ENCODE peak calls at places on chromosomes 13 and 19, in seven cellular contexts. One of them, this sample, is unnamed.

GRCh38 chr13:80100636-80101035 is 240.3 kb downstream of the SPRY2 start:
- DNase-seq in transverse colon: no peak
- DNase-seq in SK-N-SH: no peak
- DNase-seq in sigmoid colon: no peak
- DNase-seq in Panc1: no peak
- DNase-seq in GM23338: no peak
- DNase-seq in upper lobe of left lung: no peak
- DNase-seq in this sample: no peak

GRCh38 chr13:32048816-32049215 is 17.2 kb downstream of the FRY start:
- DNase-seq in transverse colon: no peak
- DNase-seq in SK-N-SH: peak; percentile 21
- DNase-seq in sigmoid colon: no peak
- DNase-seq in Panc1: no peak
- DNase-seq in GM23338: no peak
- DNase-seq in upper lobe of left lung: no peak
- DNase-seq in this sample: no peak

GRCh38 chr13:22944378-22944777 is 236.4 kb upstream of the SGCG start:
- DNase-seq in transverse colon: no peak
- DNase-seq in SK-N-SH: no peak
- DNase-seq in sigmoid colon: no peak
- DNase-seq in Panc1: no peak
- DNase-seq in GM23338: peak; percentile 22
- DNase-seq in upper lobe of left lung: no peak
- DNase-seq in this sample: no peak

GRCh38 chr19:3330047-3330446 is 36.3 kb upstream of the NFIC start:
- DNase-seq in transverse colon: no peak
- DNase-seq in SK-N-SH: no peak
- DNase-seq in sigmoid colon: no peak
- DNase-seq in Panc1: no peak
- DNase-seq in GM23338: no peak
- DNase-seq in upper lobe of left lung: no peak
- DNase-seq in this sample: no peak

GRCh38 chr13:22127277-22128143 is 456.6 kb downstream of the FGF9 start:
- DNase-seq in transverse colon: no peak
- DNase-seq in SK-N-SH: no peak
- DNase-seq in sigmoid colon: no peak
- DNase-seq in Panc1: no peak
- DNase-seq in GM23338: no peak
- DNase-seq in upper lobe of left lung: no peak
- DNase-seq in this sample: no peak

GRCh38 chr19:40630571-40631160 is 29.5 kb downstream of the LTBP4 start:
- DNase-seq in transverse colon: no peak
- DNase-seq in SK-N-SH: peak; percentile 16
- DNase-seq in sigmoid colon: no peak
- DNase-seq in Panc1: no peak
- DNase-seq in GM23338: no peak
- DNase-seq in upper lobe of left lung: no peak
- DNase-seq in this sample: no peak

GRCh38 chr13:44648392-44649117 is 72.4 kb upstream of the TSC22D1 start:
- DNase-seq in transverse colon: no peak
- DNase-seq in SK-N-SH: peak; percentile 29
- DNase-seq in sigmoid colon: no peak
- DNase-seq in Panc1: no peak
- DNase-seq in GM23338: peak; percentile 43
- DNase-seq in upper lobe of left lung: no peak
- DNase-seq in this sample: no peak

GRCh38 chr19:32416749-32417469 is 11.3 kb downstream of the DPY19L3 start:
- DNase-seq in transverse colon: no peak
- DNase-seq in SK-N-SH: no peak
- DNase-seq in sigmoid colon: no peak
- DNase-seq in Panc1: no peak
- DNase-seq in GM23338: no peak
- DNase-seq in upper lobe of left lung: no peak
- DNase-seq in this sample: no peak

GRCh38 chr13:98959299-98959698 is 18.6 kb downstream of the DOCK9 start:
- DNase-seq in transverse colon: peak; percentile 37
- DNase-seq in SK-N-SH: no peak
- DNase-seq in sigmoid colon: no peak
- DNase-seq in Panc1: no peak
- DNase-seq in GM23338: no peak
- DNase-seq in upper lobe of left lung: no peak
- DNase-seq in this sample: no peak

GRCh38 chr19:30317403-30317802 is 54.8 kb upstream of the ZNF536 start:
- DNase-seq in transverse colon: no peak
- DNase-seq in SK-N-SH: no peak
- DNase-seq in sigmoid colon: no peak
- DNase-seq in Panc1: no peak
- DNase-seq in GM23338: no peak
- DNase-seq in upper lobe of left lung: no peak
- DNase-seq in this sample: no peak

GRCh38 chr19:33906578-33907335 is 110.1 kb downstream of the KCTD15 start:
- DNase-seq in transverse colon: no peak
- DNase-seq in SK-N-SH: no peak
- DNase-seq in sigmoid colon: no peak
- DNase-seq in Panc1: no peak
- DNase-seq in GM23338: peak; percentile 74
- DNase-seq in upper lobe of left lung: no peak
- DNase-seq in this sample: peak; percentile 28

GRCh38 chr19:18833849-18834643 is 2.3 kb downstream of the UPF1 start:
- DNase-seq in transverse colon: peak; percentile 50
- DNase-seq in SK-N-SH: no peak
- DNase-seq in sigmoid colon: no peak
- DNase-seq in Panc1: no peak
- DNase-seq in GM23338: peak; percentile 52
- DNase-seq in upper lobe of left lung: peak; percentile 46
- DNase-seq in this sample: no peak

GRCh38 chr13:105048685-105049084 is 1486.8 kb downstream of the EFNB2 start:
- DNase-seq in transverse colon: no peak
- DNase-seq in SK-N-SH: no peak
- DNase-seq in sigmoid colon: no peak
- DNase-seq in Panc1: no peak
- DNase-seq in GM23338: no peak
- DNase-seq in upper lobe of left lung: no peak
- DNase-seq in this sample: no peak

GRCh38 chr19:49125025-49125731 is 5.8 kb downstream of the PPFIA3 start:
- DNase-seq in transverse colon: peak; percentile 86
- DNase-seq in SK-N-SH: no peak
- DNase-seq in sigmoid colon: no peak
- DNase-seq in Panc1: no peak
- DNase-seq in GM23338: peak; percentile 85
- DNase-seq in upper lobe of left lung: no peak
- DNase-seq in this sample: no peak

GRCh38 chr13:48828962-48829405 is 146.7 kb upstream of the FNDC3A start:
- DNase-seq in transverse colon: no peak
- DNase-seq in SK-N-SH: peak; percentile 6
- DNase-seq in sigmoid colon: no peak
- DNase-seq in Panc1: no peak
- DNase-seq in GM23338: peak; percentile 41
- DNase-seq in upper lobe of left lung: no peak
- DNase-seq in this sample: no peak

GRCh38 chr13:43072394-43072793 is 49.0 kb downstream of the DNAJC15 start:
- DNase-seq in transverse colon: no peak
- DNase-seq in SK-N-SH: no peak
- DNase-seq in sigmoid colon: peak; percentile 73
- DNase-seq in Panc1: no peak
- DNase-seq in GM23338: peak; percentile 32
- DNase-seq in upper lobe of left lung: peak; percentile 60
- DNase-seq in this sample: no peak

GRCh38 chr19:30780032-30780431 is 407.8 kb downstream of the ZNF536 start:
- DNase-seq in transverse colon: no peak
- DNase-seq in SK-N-SH: no peak
- DNase-seq in sigmoid colon: no peak
- DNase-seq in Panc1: no peak
- DNase-seq in GM23338: no peak
- DNase-seq in upper lobe of left lung: no peak
- DNase-seq in this sample: peak; percentile 9

GRCh38 chr13:98445340-98446233 is 131.3 kb downstream of the STK24 start:
- DNase-seq in transverse colon: peak; percentile 80
- DNase-seq in SK-N-SH: peak; percentile 92
- DNase-seq in sigmoid colon: peak; percentile 89
- DNase-seq in Panc1: no peak
- DNase-seq in GM23338: peak; percentile 91
- DNase-seq in upper lobe of left lung: peak; percentile 74
- DNase-seq in this sample: peak; percentile 66

GRCh38 chr13:70162141-70162540 is 53.9 kb upstream of the KLHL1 start:
- DNase-seq in transverse colon: no peak
- DNase-seq in SK-N-SH: no peak
- DNase-seq in sigmoid colon: no peak
- DNase-seq in Panc1: no peak
- DNase-seq in GM23338: peak; percentile 36
- DNase-seq in upper lobe of left lung: no peak
- DNase-seq in this sample: no peak

GRCh38 chr19:39474139-39474620 is 6.5 kb upstream of the TIMM50 start:
- DNase-seq in transverse colon: peak; percentile 50
- DNase-seq in SK-N-SH: peak; percentile 91
- DNase-seq in sigmoid colon: peak; percentile 79
- DNase-seq in Panc1: no peak
- DNase-seq in GM23338: peak; percentile 87
- DNase-seq in upper lobe of left lung: peak; percentile 42
- DNase-seq in this sample: no peak

DNA sequence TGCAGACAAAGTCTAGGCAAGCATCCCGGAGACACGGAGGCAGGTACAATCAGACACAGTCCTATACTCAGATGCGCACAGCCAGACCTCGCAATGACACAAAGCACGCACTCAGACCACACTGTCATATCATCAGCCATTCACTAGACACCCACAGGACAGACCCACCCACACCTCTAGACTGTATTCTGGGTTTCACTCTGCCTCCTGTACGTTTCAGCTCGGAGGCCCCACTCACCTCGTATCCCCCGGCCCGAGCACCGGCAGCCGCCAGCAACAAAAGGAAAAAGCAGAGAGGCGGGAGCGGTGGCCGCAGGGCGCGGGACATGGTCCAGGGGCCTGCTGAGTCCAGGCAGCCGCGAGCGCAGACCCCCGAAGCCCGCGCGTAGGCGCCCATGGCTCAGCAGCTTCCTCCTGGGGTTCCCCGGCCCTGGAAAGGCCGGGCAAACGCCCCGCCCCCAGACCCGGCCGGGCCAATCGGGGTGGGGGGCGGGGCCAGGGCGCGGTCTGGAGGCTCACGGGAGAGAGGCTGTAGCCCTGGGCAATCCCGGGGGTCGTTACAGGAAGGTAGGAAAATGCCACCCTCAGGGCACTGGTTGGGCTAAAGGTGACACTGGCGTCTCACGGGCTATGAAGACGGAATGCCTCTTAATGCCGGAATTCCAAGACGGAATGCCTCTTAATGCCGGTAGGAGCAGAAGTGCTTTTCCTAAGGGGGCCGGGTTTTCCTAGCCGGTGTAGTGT is at the start of the genes MAN2B1 and WDR83:
- DNase-seq in transverse colon: peak; percentile 83
- DNase-seq in SK-N-SH: peak; percentile 98
- DNase-seq in sigmoid colon: peak; percentile 83
- DNase-seq in Panc1: no peak
- DNase-seq in GM23338: peak; percentile 94
- DNase-seq in upper lobe of left lung: peak; percentile 82
- DNase-seq in this sample: peak; percentile 68
- TF ChIP-seq POLR2AphosphoS5 in transverse colon: no peak
- TF ChIP-seq POLR2AphosphoS5 in SK-N-SH: peak; percentile 61
- TF ChIP-seq POLR2AphosphoS5 in sigmoid colon: peak; percentile 31
- TF ChIP-seq POLR2AphosphoS5 in Panc1: no peak
- TF ChIP-seq POLR2AphosphoS5 in GM23338: peak; percentile 89
- TF ChIP-seq POLR2AphosphoS5 in upper lobe of left lung: peak; percentile 30
- TF ChIP-seq POLR2AphosphoS5 in this sample: no peak

DNA sequence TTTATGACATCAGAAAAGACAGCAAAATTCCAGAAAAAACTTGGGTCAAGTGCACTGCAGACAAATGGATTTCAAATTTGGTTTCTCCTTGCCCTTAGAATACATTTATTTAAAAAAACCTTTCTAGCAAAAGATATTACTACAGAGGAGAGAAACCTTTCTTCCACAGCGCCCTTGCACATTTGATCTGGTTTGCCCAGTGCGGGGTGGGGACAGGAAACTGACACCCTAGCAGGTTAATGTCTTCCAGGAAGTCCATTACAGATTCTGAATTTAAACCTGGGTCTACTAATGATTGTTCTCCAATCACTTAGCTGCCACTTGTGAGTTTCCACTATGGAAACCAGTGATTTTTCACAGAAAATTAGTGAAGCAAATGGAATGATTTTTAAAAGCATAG is 53.8 kb upstream of the ATP12A start:
- DNase-seq in transverse colon: no peak
- DNase-seq in SK-N-SH: no peak
- DNase-seq in sigmoid colon: no peak
- DNase-seq in Panc1: no peak
- DNase-seq in GM23338: no peak
- DNase-seq in upper lobe of left lung: no peak
- DNase-seq in this sample: no peak
- H3K4me3 ChIP-seq in transverse colon: no peak overlapping the region
- H3K4me3 ChIP-seq in SK-N-SH: no peak overlapping the region
- H3K4me3 ChIP-seq in sigmoid colon: no peak overlapping the region
- H3K4me3 ChIP-seq in Panc1: no peak overlapping the region
- H3K4me3 ChIP-seq in GM23338: no peak overlapping the region
- H3K4me3 ChIP-seq in upper lobe of left lung: no peak overlapping the region
- H3K4me3 ChIP-seq in this sample: no peak overlapping the region

GRCh38 chr19:5113633-5114586 is 145.0 kb downstream of the KDM4B start:
- DNase-seq in transverse colon: no peak
- DNase-seq in SK-N-SH: no peak
- DNase-seq in sigmoid colon: no peak
- DNase-seq in Panc1: no peak
- DNase-seq in GM23338: no peak
- DNase-seq in upper lobe of left lung: no peak
- DNase-seq in this sample: no peak
- H3K4me1 ChIP-seq in transverse colon: no peaks in the 10 kb centered on the region
- H3K4me1 ChIP-seq in SK-N-SH: peaks cover 13% of the 10 kb centered on the region
- H3K4me1 ChIP-seq in sigmoid colon: no peaks in the 10 kb centered on the region
- H3K4me1 ChIP-seq in Panc1: no peaks in the 10 kb centered on the region
- H3K4me1 ChIP-seq in GM23338: no peaks in the 10 kb centered on the region
- H3K4me1 ChIP-seq in upper lobe of left lung: no peaks in the 10 kb centered on the region
- H3K4me1 ChIP-seq in this sample: no peaks in the 10 kb centered on the region

DNA sequence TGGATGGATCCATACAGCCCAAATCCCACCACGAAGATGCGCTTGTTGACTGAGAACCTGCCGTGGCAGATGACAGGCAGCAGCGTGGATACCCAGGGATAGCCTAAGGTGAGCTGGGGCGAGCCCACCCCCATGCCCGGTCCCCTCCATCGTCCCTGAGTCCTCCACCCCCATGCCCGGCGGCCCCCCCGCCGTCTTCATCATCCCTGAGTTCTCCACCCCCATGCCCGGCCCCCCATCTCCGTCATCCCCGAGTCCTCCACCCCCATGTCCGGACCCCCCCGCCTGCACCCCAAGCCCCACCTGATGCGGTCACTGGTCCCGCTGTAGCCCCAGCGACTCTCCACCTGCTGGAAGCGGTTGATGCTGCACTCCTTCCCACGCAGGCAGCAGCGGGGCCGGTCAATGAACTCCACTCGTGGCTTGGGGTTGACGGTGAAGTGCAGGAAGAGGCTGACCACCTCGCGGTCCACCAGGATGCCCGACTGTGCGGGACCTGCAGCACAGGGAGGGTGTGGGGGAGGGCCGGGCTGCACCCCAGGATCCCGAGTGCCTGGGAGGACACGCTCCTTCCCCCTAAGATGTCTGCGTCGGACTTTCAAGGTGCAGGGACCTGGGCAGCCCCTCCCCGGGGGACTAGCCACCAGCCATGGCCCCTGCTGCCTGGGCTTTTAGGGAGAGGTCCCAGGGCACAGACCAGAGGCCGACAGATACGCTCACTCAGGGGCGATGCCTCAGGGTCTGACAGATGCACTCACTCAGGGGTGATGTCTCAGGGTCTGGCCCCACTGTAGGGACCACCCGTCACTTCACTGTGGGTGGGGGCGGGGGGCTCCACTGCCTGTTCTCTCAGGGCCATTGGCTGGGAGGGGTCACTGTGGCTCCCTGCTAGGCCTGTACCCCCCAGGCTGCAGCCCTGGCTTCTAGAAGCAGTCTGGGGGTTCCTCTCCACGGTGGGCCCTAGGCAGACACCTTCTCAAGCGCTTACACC is 28.0 kb downstream of the BTBD2 start:
- DNase-seq in transverse colon: no peak
- DNase-seq in SK-N-SH: no peak
- DNase-seq in sigmoid colon: no peak
- DNase-seq in Panc1: no peak
- DNase-seq in GM23338: peak; percentile 44
- DNase-seq in upper lobe of left lung: no peak
- DNase-seq in this sample: no peak
- TF ChIP-seq POLR2AphosphoS5 in transverse colon: no peak
- TF ChIP-seq POLR2AphosphoS5 in SK-N-SH: no peak
- TF ChIP-seq POLR2AphosphoS5 in sigmoid colon: no peak
- TF ChIP-seq POLR2AphosphoS5 in Panc1: no peak
- TF ChIP-seq POLR2AphosphoS5 in GM23338: peak; percentile 11
- TF ChIP-seq POLR2AphosphoS5 in upper lobe of left lung: no peak
- TF ChIP-seq POLR2AphosphoS5 in this sample: no peak

This sample was measured in breast epithelium.